ENCODE peak calls at places on chromosomes 6 and 20, in four cellular contexts. One of them, this sample, is unnamed.

GRCh38 chr6:149925253-149925973 is 2.5 kb upstream of the RAET1G start:
- DNase-seq in hepatocyte: peak
- DNase-seq in PC-9: no peak
- DNase-seq in AG10803: peak
- DNase-seq in this sample: no peak

GRCh38 chr6:12403201-12403826 is 113.2 kb downstream of the EDN1 start:
- DNase-seq in PC-9: no peak
- DNase-seq in AG10803: peak
- DNase-seq in hepatocyte: no peak
- DNase-seq in this sample: no peak

GRCh38 chr6:97095466-97095865 is 170.9 kb downstream of the KLHL32 start:
- DNase-seq in PC-9: no peak
- DNase-seq in AG10803: peak
- DNase-seq in hepatocyte: no peak
- DNase-seq in this sample: no peak

GRCh38 chr20:20821496-20822260 is 109.2 kb upstream of the RALGAPA2 start:
- DNase-seq in AG10803: no peak
- DNase-seq in hepatocyte: no peak
- DNase-seq in PC-9: no peak
- DNase-seq in this sample: no peak

GRCh38 chr20:24109537-24109936 is 121.0 kb upstream of the GGTLC1 start:
- DNase-seq in AG10803: no peak
- DNase-seq in PC-9: no peak
- DNase-seq in hepatocyte: no peak
- DNase-seq in this sample: no peak

GRCh38 chr20:37395921-37396519 is 50.1 kb downstream of the SRC start:
- DNase-seq in AG10803: no peak
- DNase-seq in hepatocyte: peak
- DNase-seq in PC-9: no peak
- DNase-seq in this sample: no peak

GRCh38 chr6:3289664-3290055 is 30.9 kb downstream of the PSMG4 start:
- DNase-seq in AG10803: no peak
- DNase-seq in PC-9: no peak
- DNase-seq in hepatocyte: no peak
- DNase-seq in this sample: no peak

GRCh38 chr6:132764370-132764769 is 6.7 kb upstream of the VNN2 start:
- DNase-seq in hepatocyte: peak
- DNase-seq in AG10803: peak
- DNase-seq in PC-9: peak
- DNase-seq in this sample: no peak

GRCh38 chr6:37777272-37777736 is 42.2 kb upstream of the ZFAND3 start:
- DNase-seq in PC-9: no peak
- DNase-seq in hepatocyte: no peak
- DNase-seq in AG10803: no peak
- DNase-seq in this sample: no peak

GRCh38 chr6:126376682-126377081 is 36.8 kb downstream of the CENPW start:
- DNase-seq in AG10803: no peak
- DNase-seq in PC-9: no peak
- DNase-seq in hepatocyte: no peak
- DNase-seq in this sample: no peak

GRCh38 chr6:115896538-115897129 is 164.1 kb downstream of the FRK start:
- DNase-seq in hepatocyte: peak
- DNase-seq in AG10803: peak
- DNase-seq in PC-9: no peak
- DNase-seq in this sample: no peak

GRCh38 chr6:42520786-42521607 is 42.8 kb upstream of the UBR2 start:
- DNase-seq in hepatocyte: no peak
- DNase-seq in PC-9: no peak
- DNase-seq in AG10803: peak
- DNase-seq in this sample: no peak

GRCh38 chr6:118843685-118844390 is 50.1 kb upstream of the ASF1A start:
- DNase-seq in AG10803: no peak
- DNase-seq in PC-9: no peak
- DNase-seq in hepatocyte: no peak
- DNase-seq in this sample: no peak

GRCh38 chr6:19864285-19864684 is 27.1 kb downstream of the ID4 start:
- DNase-seq in hepatocyte: no peak
- DNase-seq in AG10803: no peak
- DNase-seq in PC-9: no peak
- DNase-seq in this sample: no peak

GRCh38 chr6:37324131-37325033 is 29.4 kb upstream of the RNF8 start:
- DNase-seq in hepatocyte: no peak
- DNase-seq in AG10803: peak
- DNase-seq in PC-9: no peak
- DNase-seq in this sample: no peak

GRCh38 chr20:18571578-18571977 is 4.3 kb downstream of the SMIM26 start:
- DNase-seq in hepatocyte: no peak
- DNase-seq in AG10803: no peak
- DNase-seq in PC-9: no peak
- DNase-seq in this sample: no peak

GRCh38 chr20:50356522-50356880 is 153.7 kb upstream of the PTPN1 start:
- DNase-seq in AG10803: no peak
- DNase-seq in hepatocyte: no peak
- DNase-seq in PC-9: no peak
- DNase-seq in this sample: no peak

GRCh38 chr6:141393405-141394124 is 739.2 kb upstream of the GJE1 start:
- DNase-seq in AG10803: no peak
- DNase-seq in hepatocyte: no peak
- DNase-seq in PC-9: no peak
- DNase-seq in this sample: no peak

GRCh38 chr6:16873698-16874097 is 112.4 kb upstream of the ATXN1 start:
- DNase-seq in AG10803: no peak
- DNase-seq in hepatocyte: no peak
- DNase-seq in PC-9: no peak
- DNase-seq in this sample: no peak

GRCh38 chr6:112690497-112691202 is 343.5 kb downstream of the RFPL4B start:
- DNase-seq in PC-9: no peak
- DNase-seq in AG10803: peak
- DNase-seq in hepatocyte: no peak
- DNase-seq in this sample: peak

GRCh38 chr20:32621071-32621913 is 36.2 kb upstream of the NOL4L start:
- DNase-seq in hepatocyte: peak
- DNase-seq in AG10803: no peak
- DNase-seq in PC-9: no peak
- DNase-seq in this sample: peak

GRCh38 chr6:74549746-74550145 is 656.1 kb downstream of the COL12A1 start:
- DNase-seq in AG10803: no peak
- DNase-seq in hepatocyte: no peak
- DNase-seq in PC-9: no peak
- DNase-seq in this sample: no peak

GRCh38 chr6:4613795-4614194 is 162.4 kb upstream of the CDYL start:
- DNase-seq in PC-9: no peak
- DNase-seq in hepatocyte: no peak
- DNase-seq in AG10803: no peak
- DNase-seq in this sample: no peak

GRCh38 chr6:145069966-145070365 is 665.4 kb downstream of the EPM2A start:
- DNase-seq in hepatocyte: no peak
- DNase-seq in AG10803: no peak
- DNase-seq in PC-9: no peak
- DNase-seq in this sample: no peak

GRCh38 chr6:70852667-70853246 is 104.1 kb downstream of the B3GAT2 start:
- DNase-seq in PC-9: no peak
- DNase-seq in hepatocyte: no peak
- DNase-seq in AG10803: no peak
- DNase-seq in this sample: no peak

GRCh38 chr6:50724381-50725124 is 11.2 kb downstream of the TFAP2D start:
- DNase-seq in PC-9: no peak
- DNase-seq in AG10803: no peak
- DNase-seq in hepatocyte: no peak
- DNase-seq in this sample: no peak

DNA sequence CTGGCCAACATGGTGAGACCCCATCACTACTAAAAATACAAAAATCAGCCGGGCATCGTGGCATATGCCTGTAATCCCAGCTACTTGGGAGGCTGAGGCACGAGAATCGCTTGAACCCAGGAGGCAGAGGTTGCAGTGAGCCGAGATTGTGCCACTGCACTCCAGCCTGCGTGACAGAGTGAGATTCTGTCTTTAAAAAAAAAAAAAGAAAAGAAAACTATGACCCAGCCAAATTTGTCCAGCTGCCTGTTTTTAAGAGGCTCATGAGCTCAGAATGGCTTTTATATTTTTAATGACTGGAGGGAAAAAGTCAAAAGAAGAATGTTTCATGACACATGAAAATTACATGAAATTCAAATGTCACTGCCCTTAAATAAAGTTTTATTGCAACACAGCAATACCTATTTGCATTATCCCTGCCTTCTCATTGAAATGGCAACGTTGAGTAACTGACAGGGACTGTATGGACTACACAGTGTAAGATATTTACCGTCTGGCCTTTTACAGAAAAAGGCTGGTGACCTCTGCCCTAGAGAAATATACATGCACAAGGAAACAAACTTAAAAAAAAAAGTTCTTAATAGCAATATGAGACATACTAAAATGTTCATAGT is 11.3 kb downstream of the SENP6 start:
- DNase-seq in AG10803: no peak
- DNase-seq in PC-9: no peak
- DNase-seq in hepatocyte: no peak
- DNase-seq in this sample: no peak
- H3K4me3 ChIP-seq in AG10803: no peak
- H3K4me3 ChIP-seq in PC-9: no peak
- H3K4me3 ChIP-seq in hepatocyte: no peak
- H3K4me3 ChIP-seq in this sample: no peak

GRCh38 chr6:13413906-13414555 is 73.4 kb downstream of the GFOD1 start:
- DNase-seq in hepatocyte: no peak
- DNase-seq in PC-9: no peak
- DNase-seq in AG10803: no peak
- DNase-seq in this sample: no peak
- TF ChIP-seq CTCF in hepatocyte: peak
- TF ChIP-seq CTCF in PC-9: no peak
- TF ChIP-seq CTCF in AG10803: no peak
- TF ChIP-seq CTCF in this sample: no peak

GRCh38 chr20:56409946-56410345 is 2.1 kb upstream of the CASS4 start:
- DNase-seq in AG10803: no peak
- DNase-seq in hepatocyte: no peak
- DNase-seq in PC-9: no peak
- DNase-seq in this sample: no peak

GRCh38 chr20:56411759-56412472 is at the start of gene CASS4:
- DNase-seq in PC-9: no peak
- DNase-seq in hepatocyte: peak
- DNase-seq in AG10803: peak
- DNase-seq in this sample: no peak

GRCh38 chr20:56414842-56415765 is 3.0 kb downstream of the CASS4 start:
- DNase-seq in PC-9: no peak
- DNase-seq in AG10803: peak
- DNase-seq in hepatocyte: no peak
- DNase-seq in this sample: no peak

GRCh38 chr20:56412473-56412790 is 372 bp downstream of the CASS4 start:
- DNase-seq in hepatocyte: no peak
- DNase-seq in AG10803: no peak
- DNase-seq in PC-9: no peak
- DNase-seq in this sample: no peak

DNA sequence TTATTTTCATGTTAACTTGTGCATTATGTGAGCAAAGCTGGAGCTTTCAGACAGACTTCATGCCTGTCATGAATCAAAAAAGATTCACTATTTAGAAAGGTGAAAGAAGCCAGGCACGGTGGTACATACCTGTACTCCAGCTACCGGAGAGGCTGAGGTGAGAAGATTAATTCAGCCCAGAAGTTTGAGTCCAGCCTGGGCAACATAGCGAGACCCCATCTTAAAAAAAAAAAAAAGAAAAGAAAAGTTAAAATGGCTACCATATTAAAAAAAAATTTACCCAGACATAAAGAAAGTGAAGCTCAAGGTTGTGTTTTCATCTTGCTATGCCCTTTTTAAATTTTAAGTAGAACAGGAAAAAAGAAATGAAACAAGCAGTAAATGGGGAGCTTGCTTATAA is 889 bp downstream of the CASS4 start:
- DNase-seq in hepatocyte: no peak
- DNase-seq in PC-9: no peak
- DNase-seq in AG10803: no peak
- DNase-seq in this sample: no peak
- H3K4me3 ChIP-seq in hepatocyte: no peak
- H3K4me3 ChIP-seq in PC-9: no peak
- H3K4me3 ChIP-seq in AG10803: no peak
- H3K4me3 ChIP-seq in this sample: no peak

GRCh38 chr6:7649037-7649810 is 59.2 kb downstream of the SNRNP48 start:
- DNase-seq in AG10803: no peak
- DNase-seq in PC-9: no peak
- DNase-seq in hepatocyte: no peak
- DNase-seq in this sample: no peak

GRCh38 chr6:7647504-7647903 is 57.5 kb downstream of the SNRNP48 start:
- DNase-seq in PC-9: no peak
- DNase-seq in AG10803: no peak
- DNase-seq in hepatocyte: no peak
- DNase-seq in this sample: no peak

GRCh38 chr6:7650876-7651275 is 60.9 kb downstream of the SNRNP48 start:
- DNase-seq in AG10803: peak
- DNase-seq in PC-9: no peak
- DNase-seq in hepatocyte: no peak
- DNase-seq in this sample: no peak

GRCh38 chr6:7656355-7656754 is 66.4 kb downstream of the SNRNP48 start:
- DNase-seq in AG10803: no peak
- DNase-seq in PC-9: no peak
- DNase-seq in hepatocyte: no peak
- DNase-seq in this sample: no peak

DNA sequence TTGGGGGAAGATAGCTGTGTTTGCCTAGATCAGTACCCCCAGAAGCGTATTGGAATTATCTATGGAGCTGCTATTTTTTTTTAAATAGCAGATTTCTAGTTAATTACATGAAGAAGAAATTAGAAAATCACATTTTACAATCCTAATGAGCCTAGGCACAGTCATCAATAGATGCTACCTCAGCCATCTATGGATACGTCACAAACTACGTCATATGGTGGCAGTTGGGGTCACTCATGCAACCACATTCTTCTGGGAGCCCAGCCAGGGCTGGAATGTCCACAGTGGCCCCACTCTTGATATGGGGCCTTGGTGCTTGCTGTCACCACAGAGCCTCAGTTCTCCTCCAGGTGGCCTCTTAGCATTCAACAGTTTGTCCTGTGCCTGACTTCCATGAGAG is 63.0 kb downstream of the SNRNP48 start:
- DNase-seq in AG10803: no peak
- DNase-seq in hepatocyte: no peak
- DNase-seq in PC-9: no peak
- DNase-seq in this sample: no peak
- TF ChIP-seq CTCF in AG10803: no peak
- TF ChIP-seq CTCF in hepatocyte: no peak
- TF ChIP-seq CTCF in PC-9: no peak
- TF ChIP-seq CTCF in this sample: no peak

GRCh38 chr6:156791261-156791850 is 14.2 kb downstream of the ARID1B start:
- DNase-seq in AG10803: peak
- DNase-seq in hepatocyte: peak
- DNase-seq in PC-9: no peak
- DNase-seq in this sample: no peak
- H3K4me3 ChIP-seq in AG10803: no peak
- H3K4me3 ChIP-seq in hepatocyte: no peak
- H3K4me3 ChIP-seq in PC-9: no peak
- H3K4me3 ChIP-seq in this sample: no peak